ENCODE peak calls at places on chromosomes 2 and 18, in ten cellular contexts. G, Z, M, I, A, V, H, S, L and U are unnamed samples.

GRCh38 chr2:99701503-99701902 is 211.7 kb upstream of the REV1 start:
- DNase-seq in G (peak), Z (no peak), M (no peak), I (no peak), A (no peak), V (no peak), H (no peak), S (no peak), L (no peak), U (no peak)

GRCh38 chr2:233258211-233258610 is 6.7 kb downstream of the ATG16L1 start:
- DNase-seq in G (no peak), Z (no peak), M (no peak), I (no peak), A (no peak), V (no peak), H (no peak), S (no peak), L (no peak), U (no peak)

GRCh38 chr18:74453011-74453571 is 4.0 kb downstream of the DIPK1C start:
- DNase-seq in G (no peak), Z (no peak), M (no peak), I (no peak), A (no peak), V (no peak), H (no peak), S (no peak), L (no peak), U (no peak)

GRCh38 chr18:1092228-1092627 is 187.6 kb downstream of the ADCYAP1 start:
- DNase-seq in G (peak), Z (no peak), M (no peak), I (peak), A (no peak), V (no peak), H (no peak), S (no peak), L (no peak), U (no peak)

GRCh38 chr2:120397362-120397811 is 51.5 kb downstream of the INHBB start:
- DNase-seq in G (peak), Z (no peak), M (no peak), I (peak), A (no peak), V (no peak), H (no peak), S (no peak), L (peak), U (no peak)

GRCh38 chr2:119283873-119284331 is 60.3 kb downstream of the STEAP3 start:
- DNase-seq in G (peak), Z (no peak), M (no peak), I (peak), A (peak), V (no peak), H (no peak), S (peak), L (no peak), U (no peak)

GRCh38 chr2:85840091-85840490 is 48.7 kb downstream of the ST3GAL5 start:
- DNase-seq in G (no peak), Z (peak), M (peak), I (no peak), A (no peak), V (no peak), H (no peak), S (no peak), L (no peak), U (no peak)

GRCh38 chr2:181474227-181474626 is 17.0 kb downstream of the ITGA4 start:
- DNase-seq in G (no peak), Z (no peak), M (no peak), I (no peak), A (no peak), V (no peak), H (no peak), S (no peak), L (no peak), U (no peak)

GRCh38 chr2:241050624-241051577 is 51.2 kb downstream of the MTERF4 start:
- DNase-seq in G (no peak), Z (peak), M (peak), I (no peak), A (no peak), V (no peak), H (peak), S (no peak), L (no peak), U (no peak)

GRCh38 chr18:27627927-27628326 is 442.8 kb upstream of the CHST9 start:
- DNase-seq in G (no peak), Z (no peak), M (no peak), I (peak), A (no peak), V (no peak), H (no peak), S (no peak), L (no peak), U (no peak)

GRCh38 chr2:85310330-85310729 is 17.5 kb downstream of the TGOLN2 start:
- DNase-seq in G (no peak), Z (no peak), M (no peak), I (no peak), A (no peak), V (no peak), H (no peak), S (no peak), L (no peak), U (no peak)

GRCh38 chr2:174764281-174765063 is at the start of gene CHRNA1:
- DNase-seq in G (no peak), Z (no peak), M (no peak), I (no peak), A (no peak), V (no peak), H (no peak), S (no peak), L (no peak), U (no peak)

GRCh38 chr18:38940863-38941531 is 1375.4 kb upstream of the CELF4 start:
- DNase-seq in G (peak), Z (peak), M (peak), I (no peak), A (no peak), V (no peak), H (peak), S (no peak), L (no peak), U (peak)

GRCh38 chr2:44786045-44786817 is 155.3 kb upstream of the SIX3 start:
- DNase-seq in G (no peak), Z (no peak), M (no peak), I (no peak), A (no peak), V (no peak), H (no peak), S (no peak), L (no peak), U (no peak)

GRCh38 chr2:214379227-214379626 is 31.6 kb upstream of the VWC2L start:
- DNase-seq in G (peak), Z (no peak), M (no peak), I (no peak), A (no peak), V (no peak), H (no peak), S (no peak), L (no peak), U (no peak)

GRCh38 chr2:113011108-113011507 is 5.8 kb downstream of the IL36A start:
- DNase-seq in G (no peak), Z (no peak), M (no peak), I (no peak), A (no peak), V (no peak), H (no peak), S (no peak), L (no peak), U (no peak)

GRCh38 chr2:235234711-235235110 is 259.1 kb upstream of the AGAP1 start:
- DNase-seq in G (no peak), Z (no peak), M (no peak), I (no peak), A (no peak), V (no peak), H (no peak), S (no peak), L (no peak), U (no peak)

GRCh38 chr2:145123606-145124005 is 603.7 kb upstream of the ZEB2 start:
- DNase-seq in G (no peak), Z (no peak), M (no peak), I (no peak), A (peak), V (peak), H (no peak), S (no peak), L (no peak), U (no peak)

GRCh38 chr2:143668236-143668635 is 539.0 kb downstream of the ARHGAP15 start:
- DNase-seq in G (no peak), Z (no peak), M (no peak), I (no peak), A (no peak), V (no peak), H (no peak), S (no peak), L (no peak), U (no peak)

GRCh38 chr2:134718095-134718955 is 475 bp downstream of the TMEM163 start:
- DNase-seq in G (no peak), Z (peak), M (no peak), I (peak), A (peak), V (no peak), H (peak), S (no peak), L (no peak), U (peak)

GRCh38 chr2:237691200-237691907 is 64.0 kb downstream of the LRRFIP1 start:
- DNase-seq in G (no peak), Z (no peak), M (no peak), I (peak), A (peak), V (no peak), H (peak), S (no peak), L (no peak), U (no peak)

GRCh38 chr18:40949138-40949949 is 1005.7 kb upstream of the PIK3C3 start:
- DNase-seq in G (no peak), Z (no peak), M (no peak), I (no peak), A (no peak), V (no peak), H (no peak), S (no peak), L (no peak), U (no peak)

GRCh38 chr2:27752551-27753237 is 18.8 kb upstream of the MRPL33 start:
- DNase-seq in G (peak), Z (no peak), M (no peak), I (peak), A (no peak), V (no peak), H (no peak), S (no peak), L (no peak), U (no peak)

GRCh38 chr2:122136071-122136470 is 380.6 kb downstream of the TSN start:
- DNase-seq in G (peak), Z (peak), M (no peak), I (peak), A (no peak), V (no peak), H (peak), S (no peak), L (no peak), U (peak)

GRCh38 chr2:28565720-28566295 is 69.9 kb downstream of the PLB1 start:
- DNase-seq in G (peak), Z (no peak), M (no peak), I (no peak), A (no peak), V (no peak), H (no peak), S (no peak), L (no peak), U (no peak)

GRCh38 chr2:64404743-64405142 is 49.2 kb upstream of the LGALSL start:
- DNase-seq in G (peak), Z (no peak), M (no peak), I (peak), A (peak), V (peak), H (no peak), S (peak), L (no peak), U (no peak)

GRCh38 chr2:116719841-116720240 is 1094.7 kb upstream of the DDX18 start:
- DNase-seq in G (peak), Z (no peak), M (no peak), I (no peak), A (no peak), V (no peak), H (no peak), S (no peak), L (no peak), U (no peak)

GRCh38 chr2:102131564-102131963 is 11.0 kb upstream of the IL1R1 start:
- DNase-seq in G (no peak), Z (no peak), M (no peak), I (no peak), A (no peak), V (no peak), H (no peak), S (no peak), L (no peak), U (no peak)

GRCh38 chr2:69693472-69694450 is 48.2 kb upstream of the ANXA4 start:
- DNase-seq in G (no peak), Z (no peak), M (peak), I (no peak), A (no peak), V (no peak), H (peak), S (no peak), L (no peak), U (no peak)

GRCh38 chr2:238061310-238062202 is 755 bp downstream of the SCLY start:
- DNase-seq in G (peak), Z (peak), M (peak), I (peak), A (peak), V (peak), H (no peak), S (peak), L (no peak), U (peak)

GRCh38 chr2:113156278-113157107 is 17.3 kb upstream of the PSD4 start:
- DNase-seq in G (peak), Z (no peak), M (no peak), I (peak), A (no peak), V (no peak), H (no peak), S (no peak), L (no peak), U (no peak)

GRCh38 chr2:127174977-127175376 is 45.1 kb downstream of the CYP27C1 start:
- DNase-seq in G (peak), Z (no peak), M (no peak), I (no peak), A (no peak), V (peak), H (no peak), S (no peak), L (no peak), U (no peak)

GRCh38 chr2:236662231-236663160 is 92.9 kb downstream of the ACKR3 start:
- DNase-seq in G (peak), Z (no peak), M (no peak), I (no peak), A (no peak), V (no peak), H (no peak), S (no peak), L (no peak), U (no peak)

GRCh38 chr2:205287316-205287715 is 395.0 kb upstream of the NRP2 start:
- DNase-seq in G (no peak), Z (no peak), M (no peak), I (no peak), A (no peak), V (no peak), H (no peak), S (no peak), L (no peak), U (no peak)

DNA sequence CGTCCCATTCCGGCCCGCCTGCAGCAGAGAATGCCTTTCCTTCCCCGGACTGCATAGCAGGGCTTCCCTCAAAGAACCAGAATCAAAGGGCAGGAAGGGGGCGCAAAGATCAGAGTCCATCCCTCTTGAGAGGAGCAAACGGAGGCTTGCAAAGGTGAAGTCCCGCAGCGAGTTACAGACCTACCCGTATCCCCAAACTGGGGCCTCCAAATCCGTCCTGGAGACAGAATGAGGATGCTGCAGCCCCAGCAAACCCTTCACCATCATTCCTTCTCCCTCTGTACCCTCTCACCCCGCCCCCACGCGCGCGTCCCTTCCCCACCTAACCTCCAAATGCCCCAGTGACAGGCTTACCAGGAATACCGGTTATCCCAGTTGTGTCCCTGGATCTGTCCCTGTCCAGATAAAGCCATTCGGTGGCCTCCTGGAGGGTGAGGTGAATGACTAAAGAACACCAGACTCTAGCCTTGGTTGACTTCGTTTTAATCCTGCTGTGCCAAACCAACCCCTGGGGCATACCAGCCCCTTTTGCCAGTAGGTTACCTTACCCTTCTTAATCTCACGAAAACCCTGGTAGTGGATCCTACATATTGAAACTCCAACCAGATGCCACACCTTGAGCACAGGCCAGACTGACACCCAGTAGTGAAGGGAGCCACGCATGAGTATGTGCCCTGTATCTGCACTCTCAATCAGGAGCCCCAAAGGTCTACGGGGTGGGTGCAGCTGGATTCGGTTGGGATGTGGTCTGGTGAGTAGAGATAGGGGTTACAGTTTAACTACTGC is 961 bp upstream of the SLC40A1 start:
- DNase-seq in G (no peak), Z (peak), M (no peak), I (peak), A (no peak), V (no peak), H (no peak), S (no peak), L (peak), U (peak)
- TF ChIP-seq CTCF in G (no peak), Z (no peak), M (no peak), I (peak), A (no peak), V (no peak), H (no peak), S (no peak), L (no peak), U (no peak)

GRCh38 chr2:230068658-230069080 is at the start of gene SLC16A14:
- DNase-seq in G (peak), Z (peak), M (peak), I (no peak), A (peak), V (peak), H (no peak), S (peak), L (peak), U (peak)

GRCh38 chr2:230069418-230069817 is 694 bp upstream of the SLC16A14 start:
- DNase-seq in G (no peak), Z (no peak), M (no peak), I (no peak), A (no peak), V (no peak), H (no peak), S (no peak), L (no peak), U (no peak)

GRCh38 chr2:230071421-230071820 is 2.7 kb upstream of the SLC16A14 start:
- DNase-seq in G (no peak), Z (no peak), M (no peak), I (no peak), A (no peak), V (no peak), H (no peak), S (no peak), L (no peak), U (no peak)

GRCh38 chr2:230067990-230068657 is 600 bp downstream of the SLC16A14 start:
- DNase-seq in G (peak), Z (peak), M (peak), I (peak), A (peak), V (peak), H (peak), S (no peak), L (peak), U (peak)
- TF ChIP-seq CTCF in G (peak), Z (no peak), M (peak), I (peak), A (no peak), V (peak), H (no peak), S (no peak), L (no peak), U (peak)

GRCh38 chr2:190534310-190535118 is at the start of gene NEMP2:
- DNase-seq in G (peak), Z (peak), M (peak), I (peak), A (peak), V (peak), H (peak), S (peak), L (peak), U (peak)
- TF ChIP-seq CTCF in G (no peak), Z (no peak), M (no peak), I (no peak), A (peak), V (peak), H (no peak), S (no peak), L (no peak), U (no peak)

GRCh38 chr18:25724121-25724520 is 366.3 kb downstream of the SS18 start:
- DNase-seq in G (no peak), Z (no peak), M (no peak), I (no peak), A (no peak), V (no peak), H (no peak), S (no peak), L (no peak), U (no peak)
- TF ChIP-seq CTCF in G (no peak), Z (no peak), M (no peak), I (no peak), A (no peak), V (no peak), H (no peak), S (no peak), L (no peak), U (no peak)

GRCh38 chr2:60818272-60818671 is 62.2 kb downstream of the PAPOLG start:
- DNase-seq in G (peak), Z (no peak), M (no peak), I (no peak), A (no peak), V (no peak), H (peak), S (no peak), L (no peak), U (no peak)
- TF ChIP-seq CTCF in G (no peak), Z (peak), M (peak), I (peak), A (no peak), V (no peak), H (peak), S (no peak), L (no peak), U (peak)

DNA sequence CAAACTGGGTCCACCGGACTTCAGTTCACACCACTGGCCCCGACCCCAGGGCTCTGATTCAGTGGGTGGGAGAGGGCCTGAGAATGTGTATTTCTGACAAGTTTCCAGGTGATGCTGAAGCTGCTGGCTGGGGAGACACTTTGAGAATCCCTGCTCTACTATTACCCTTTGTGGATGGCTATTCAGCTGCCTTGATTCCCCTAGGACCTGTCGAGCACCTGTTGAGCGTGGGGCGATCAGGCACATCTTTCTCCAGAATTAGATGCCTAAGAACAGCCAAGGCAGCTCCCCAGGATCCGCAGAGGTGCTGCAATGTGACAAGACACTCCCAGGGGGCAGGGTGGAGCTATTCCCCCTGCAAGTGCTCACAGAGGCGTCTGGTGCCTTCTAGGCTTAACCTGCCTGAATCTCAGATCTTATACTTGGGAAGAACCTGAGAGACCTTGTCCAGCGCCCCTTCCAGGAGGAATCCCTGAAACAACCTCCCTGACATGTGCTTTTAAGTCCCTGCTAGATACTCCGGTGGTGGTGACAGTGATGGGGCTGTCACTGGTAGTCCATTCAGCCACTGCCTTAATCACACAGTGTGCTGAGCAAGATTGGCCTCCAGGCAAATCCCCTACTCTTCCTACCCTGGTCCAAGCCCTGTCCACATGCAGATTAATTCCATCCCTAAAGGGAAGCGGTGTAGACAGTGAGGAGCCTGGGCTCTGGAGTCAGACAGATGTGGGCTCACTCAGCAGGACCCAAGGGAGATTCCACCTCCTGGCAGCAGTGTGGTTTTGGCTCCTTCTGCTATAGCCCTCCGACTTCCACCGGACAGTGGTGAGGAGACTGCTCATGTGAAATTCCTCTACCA is 43.4 kb upstream of the OTOF start:
- DNase-seq in G (peak), Z (peak), M (no peak), I (peak), A (no peak), V (no peak), H (no peak), S (no peak), L (no peak), U (peak)
- TF ChIP-seq CTCF in G (peak), Z (no peak), M (peak), I (peak), A (no peak), V (no peak), H (no peak), S (no peak), L (no peak), U (peak)

GRCh38 chr2:111134082-111134481 is 13.4 kb downstream of the BCL2L11 start:
- DNase-seq in G (no peak), Z (no peak), M (no peak), I (no peak), A (no peak), V (no peak), H (no peak), S (no peak), L (no peak), U (no peak)
- TF ChIP-seq CTCF in G (no peak), Z (no peak), M (no peak), I (peak), A (no peak), V (no peak), H (peak), S (no peak), L (no peak), U (no peak)